ENCODE peak calls at places on chromosomes 1 and 21, in eight cellular contexts. S is neural progenitor cell; Z is cardiac muscle cell; Y is CD8-positive, alpha-beta memory T cell; N is IMR-90; I is CD8-positive, alpha-beta T cell; F is HCT116; U is breast epithelium. B is an unnamed sample.

GRCh38 chr1:68229927-68230812 is 2.2 kb downstream of the WLS start:
- DNase-seq in S (peak; percentile 68), Z (peak; percentile 52), Y (no peak), N (peak; percentile 47), I (no peak), F (no peak), U (no peak), B (no peak)

GRCh38 chr1:184443624-184444023 is 56.8 kb downstream of the C1orf21 start:
- DNase-seq in S (no peak), Z (no peak), Y (no peak), N (no peak), I (no peak), F (no peak), U (no peak), B (no peak)

GRCh38 chr1:225926551-225927113 is 2.6 kb upstream of the PYCR2 start:
- DNase-seq in S (no peak), Z (no peak), Y (no peak), N (peak; percentile 44), I (no peak), F (no peak), U (no peak), B (no peak)

GRCh38 chr1:210342986-210343780 is 14.5 kb downstream of the HHAT start:
- DNase-seq in S (no peak), Z (no peak), Y (no peak), N (no peak), I (no peak), F (no peak), U (no peak), B (no peak)

GRCh38 chr1:116153692-116154031 is 42.5 kb downstream of the MAB21L3 start:
- DNase-seq in S (no peak), Z (no peak), Y (no peak), N (no peak), I (no peak), F (no peak), U (no peak), B (no peak)

GRCh38 chr21:26964379-26964778 is 2.5 kb downstream of the ADAMTS5 start:
- DNase-seq in S (peak; percentile 22), Z (peak; percentile 42), Y (no peak), N (peak; percentile 15), I (no peak), F (no peak), U (peak; percentile 56), B (no peak)

GRCh38 chr1:151007853-151008243 is 401 bp upstream of the PRUNE1 start:
- DNase-seq in S (no peak), Z (no peak), Y (no peak), N (no peak), I (no peak), F (no peak), U (no peak), B (no peak)

GRCh38 chr1:36522461-36523229 is 39.9 kb upstream of the CSF3R start:
- DNase-seq in S (no peak), Z (no peak), Y (no peak), N (no peak), I (no peak), F (no peak), U (no peak), B (no peak)

GRCh38 chr1:61141288-61142044 is 59.1 kb downstream of the NFIA start:
- DNase-seq in S (no peak), Z (peak; percentile 73), Y (no peak), N (peak; percentile 35), I (no peak), F (no peak), U (no peak), B (no peak)
- H3K4me1 ChIP-seq in S (peaks cover 17% of the 10 kb centered on the region), Z (no peaks in the 10 kb centered on the region), Y (no peaks in the 10 kb centered on the region), N (peaks cover 3% of the 10 kb centered on the region), I (no peaks in the 10 kb centered on the region), F (peaks cover 13% of the 10 kb centered on the region), U (peaks cover 4% of the 10 kb centered on the region), B (peaks cover 82% of the 10 kb centered on the region)

GRCh38 chr1:19206947-19207346 is 3.1 kb downstream of the UBR4 start:
- DNase-seq in S (no peak), Z (no peak), Y (no peak), N (no peak), I (no peak), F (no peak), U (no peak), B (no peak)
- H3K4me1 ChIP-seq in S (peaks cover 18% of the 10 kb centered on the region), Z (peaks cover 43% of the 10 kb centered on the region), Y (peaks cover 49% of the 10 kb centered on the region), N (peaks cover 15% of the 10 kb centered on the region), I (peaks cover 46% of the 10 kb centered on the region), F (peaks cover 32% of the 10 kb centered on the region), U (no peaks in the 10 kb centered on the region), B (peaks cover 87% of the 10 kb centered on the region)

DNA sequence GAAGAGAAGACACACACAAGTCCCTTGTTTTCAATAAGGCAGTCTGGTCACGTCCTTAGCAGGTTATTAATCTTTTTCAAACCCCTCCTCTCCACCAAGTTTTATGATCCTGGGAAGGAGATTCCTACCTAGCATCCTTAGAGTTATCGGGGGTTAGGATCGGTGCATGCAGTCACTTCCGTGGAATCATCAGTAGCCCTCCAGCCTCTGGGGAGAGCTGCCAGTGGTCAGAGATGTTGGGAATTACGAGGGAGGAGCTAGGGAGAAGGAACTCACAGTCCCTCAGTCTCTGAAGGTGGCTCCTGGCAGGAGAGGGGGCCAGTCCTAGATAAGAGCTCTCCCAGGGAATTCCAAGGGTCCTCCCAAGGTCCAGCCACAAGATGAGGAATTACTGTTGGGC is 57.7 kb upstream of the ATP5PO start:
- DNase-seq in S (no peak), Z (no peak), Y (no peak), N (no peak), I (no peak), F (no peak), U (no peak), B (no peak)
- H3K4me1 ChIP-seq in S (peaks cover 22% of the 10 kb centered on the region), Z (peaks cover 68% of the 10 kb centered on the region), Y (peaks cover 32% of the 10 kb centered on the region), N (peaks cover 29% of the 10 kb centered on the region), I (peaks cover 31% of the 10 kb centered on the region), F (peaks cover 52% of the 10 kb centered on the region), U (no peaks in the 10 kb centered on the region), B (peaks cover 35% of the 10 kb centered on the region)

DNA sequence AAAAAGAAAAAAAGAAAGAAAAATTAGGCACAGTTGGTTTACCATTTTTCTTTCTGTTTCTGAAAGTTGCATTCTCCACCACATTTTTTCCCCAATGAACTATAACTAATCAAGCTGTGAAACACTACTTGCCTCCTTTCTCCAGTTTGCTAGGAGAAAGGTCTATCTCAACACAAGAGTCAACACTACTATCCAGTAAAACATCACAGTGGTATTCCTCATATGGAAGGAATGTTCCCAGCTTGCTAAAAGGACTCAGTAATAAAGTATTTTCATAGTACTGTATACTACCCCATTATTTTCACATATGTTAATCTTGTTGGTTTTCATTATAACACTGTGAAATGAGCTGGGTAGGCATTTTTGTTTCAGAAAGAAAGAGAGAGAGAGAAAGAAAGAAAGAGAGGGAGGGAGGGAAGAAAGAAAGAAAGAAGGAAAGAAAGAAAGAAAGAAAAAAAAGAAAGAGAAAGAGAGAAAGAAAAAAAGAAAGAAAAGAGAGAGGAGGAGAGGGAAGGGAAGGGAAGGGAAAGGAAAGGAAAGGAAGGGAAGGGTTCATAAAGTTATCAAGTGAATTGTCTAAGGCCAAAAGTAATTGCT is 7.9 kb downstream of the PTGER3 start:
- DNase-seq in S (no peak), Z (no peak), Y (no peak), N (no peak), I (no peak), F (no peak), U (no peak), B (no peak)
- H3K4me1 ChIP-seq in S (no peaks in the 10 kb centered on the region), Z (no peaks in the 10 kb centered on the region), Y (no peaks in the 10 kb centered on the region), N (no peaks in the 10 kb centered on the region), I (no peaks in the 10 kb centered on the region), F (no peaks in the 10 kb centered on the region), U (no peaks in the 10 kb centered on the region), B (peaks cover 6% of the 10 kb centered on the region)

GRCh38 chr1:54851406-54851805 is 35.6 kb downstream of the DHCR24 start:
- DNase-seq in S (no peak), Z (no peak), Y (no peak), N (no peak), I (no peak), F (no peak), U (no peak), B (no peak)

GRCh38 chr1:54853793-54854370 is 33.1 kb downstream of the DHCR24 start:
- DNase-seq in S (no peak), Z (no peak), Y (no peak), N (no peak), I (no peak), F (no peak), U (no peak), B (no peak)

GRCh38 chr1:54854376-54855020 is 32.5 kb downstream of the DHCR24 start:
- DNase-seq in S (no peak), Z (no peak), Y (no peak), N (peak; percentile 36), I (no peak), F (no peak), U (no peak), B (no peak)

GRCh38 chr1:54851928-54852524 is 35.0 kb downstream of the DHCR24 start:
- DNase-seq in S (no peak), Z (no peak), Y (no peak), N (no peak), I (no peak), F (no peak), U (no peak), B (no peak)

DNA sequence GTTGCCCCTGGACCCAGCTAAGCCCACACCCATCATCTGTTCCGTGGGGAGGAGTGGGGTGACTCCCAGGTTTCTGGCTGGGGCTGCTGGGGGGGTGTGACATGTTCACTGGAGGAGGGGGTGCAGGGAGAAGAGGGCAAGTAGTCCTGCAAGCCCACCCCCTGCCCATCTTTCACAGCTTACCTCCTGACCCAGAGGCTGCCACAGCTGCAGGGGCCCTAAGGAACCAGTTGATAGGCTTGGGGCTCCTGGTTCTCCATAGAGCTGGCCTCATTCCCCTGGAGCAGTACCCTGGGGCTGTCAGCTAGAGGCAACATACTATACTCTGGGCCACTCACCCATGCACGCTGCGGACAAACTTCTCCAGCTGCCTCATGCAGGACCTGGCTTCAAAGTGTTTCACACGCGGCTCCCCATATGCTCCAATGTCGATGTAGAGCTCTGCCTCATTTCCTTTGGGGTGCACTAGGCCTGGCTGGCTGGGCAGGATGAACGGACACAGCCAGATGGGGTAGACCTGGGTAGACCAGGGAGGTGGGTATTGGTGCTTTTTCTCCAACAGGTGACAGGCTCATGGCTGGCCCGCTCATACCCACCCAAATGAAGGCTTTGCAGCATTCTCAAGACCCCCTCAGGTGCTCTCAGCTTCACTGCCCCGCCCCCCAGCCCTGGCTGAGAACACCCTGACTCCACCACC is 33.8 kb downstream of the DHCR24 start:
- DNase-seq in S (no peak), Z (no peak), Y (no peak), N (no peak), I (no peak), F (no peak), U (no peak), B (no peak)
- H3K4me1 ChIP-seq in S (no peaks in the 10 kb centered on the region), Z (no peaks in the 10 kb centered on the region), Y (no peaks in the 10 kb centered on the region), N (peaks cover 28% of the 10 kb centered on the region), I (no peaks in the 10 kb centered on the region), F (peaks cover 30% of the 10 kb centered on the region), U (no peaks in the 10 kb centered on the region), B (no peaks in the 10 kb centered on the region)

DNA sequence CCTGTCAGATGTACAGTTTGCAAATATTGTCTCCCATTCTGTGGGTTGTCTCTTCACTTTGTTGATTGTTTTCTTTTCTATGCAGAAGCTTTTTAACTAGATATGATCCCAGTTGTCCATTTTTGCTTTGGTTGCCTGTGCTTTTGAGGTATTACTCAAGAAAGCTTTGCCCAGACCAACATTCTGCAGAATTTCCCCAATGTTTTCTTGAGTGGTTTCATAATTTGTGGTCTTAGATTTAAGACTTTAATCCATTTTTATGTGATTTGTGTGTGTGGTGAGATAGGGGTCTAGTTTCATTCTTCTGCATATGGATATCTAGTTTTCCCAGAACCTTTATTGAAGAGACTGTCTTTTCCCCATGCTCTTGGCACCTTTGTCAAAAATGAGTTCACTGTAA is 116.9 kb downstream of the DUSP10 start:
- DNase-seq in S (no peak), Z (no peak), Y (no peak), N (no peak), I (no peak), F (no peak), U (no peak), B (no peak)
- H3K4me1 ChIP-seq in S (no peaks in the 10 kb centered on the region), Z (no peaks in the 10 kb centered on the region), Y (no peaks in the 10 kb centered on the region), N (peaks cover 2% of the 10 kb centered on the region), I (no peaks in the 10 kb centered on the region), F (no peaks in the 10 kb centered on the region), U (no peaks in the 10 kb centered on the region), B (peaks cover 12% of the 10 kb centered on the region)

B was measured in esophagus muscularis mucosa.